ENCODE peak calls at places on chromosome 2, in four cellular contexts. I is K562, D is HCT116, Q is HepG2. M is an unnamed sample. For H3K4me1, the result is how much of the 10 kb centered on the place peaks cover.

GRCh38 chr2:43455735-43456642 is 139.8 kb downstream of the THADA start:
- DNase-seq in I (no peak), D (no peak), Q (peak), M (no peak)

GRCh38 chr2:228688007-228688645 is 506.6 kb upstream of the SPHKAP start:
- DNase-seq in I (no peak), D (no peak), Q (peak), M (no peak)

GRCh38 chr2:45886229-45886663 is 234.8 kb downstream of the PRKCE start:
- DNase-seq in I (no peak), D (no peak), Q (no peak), M (no peak)

GRCh38 chr2:9341351-9341887 is 81.9 kb downstream of the ITGB1BP1 start:
- DNase-seq in I (no peak), D (no peak), Q (no peak), M (no peak)

GRCh38 chr2:241184901-241185300 is 3.6 kb upstream of the ANO7 start:
- DNase-seq in I (no peak), D (no peak), Q (no peak), M (no peak)

GRCh38 chr2:150589760-150590159 is 102.3 kb upstream of the RND3 start:
- DNase-seq in I (no peak), D (no peak), Q (no peak), M (no peak)

GRCh38 chr2:213766465-213766891 is 482.2 kb downstream of the SPAG16 start:
- DNase-seq in I (no peak), D (no peak), Q (no peak), M (no peak)

GRCh38 chr2:128769457-128770142 is 450.9 kb upstream of the HS6ST1 start:
- DNase-seq in I (no peak), D (no peak), Q (no peak), M (no peak)

DNA sequence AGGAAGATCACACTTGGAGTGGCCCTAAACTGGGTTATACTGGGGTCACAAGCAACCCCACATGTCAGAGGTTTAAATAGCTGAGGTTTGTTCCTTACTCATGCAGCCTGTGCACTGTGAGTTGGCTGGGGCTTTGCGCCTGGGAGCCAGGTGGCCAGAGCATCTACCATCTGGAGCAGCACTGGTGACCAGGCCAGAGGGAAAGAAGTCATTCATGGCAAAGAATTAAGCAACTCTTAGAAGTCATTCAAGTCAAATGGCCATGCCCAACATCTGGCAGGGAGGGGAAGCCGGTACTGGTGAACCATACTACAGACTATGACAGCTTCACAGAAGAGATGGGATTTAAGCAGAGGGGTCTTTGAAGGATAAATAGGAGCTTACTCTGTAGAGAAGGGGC is 90.7 kb downstream of the POLR1A start:
- DNase-seq in I (no peak), D (no peak), Q (no peak), M (no peak)
- TF ChIP-seq TCF7L2 in I (no peak), D (no peak), Q (no peak), M (no peak)

GRCh38 chr2:226030369-226031077 is 631.0 kb downstream of the NYAP2 start:
- DNase-seq in I (no peak), D (peak), Q (peak), M (no peak)

GRCh38 chr2:226031962-226032441 is 632.5 kb downstream of the NYAP2 start:
- DNase-seq in I (no peak), D (no peak), Q (peak), M (no peak)

DNA sequence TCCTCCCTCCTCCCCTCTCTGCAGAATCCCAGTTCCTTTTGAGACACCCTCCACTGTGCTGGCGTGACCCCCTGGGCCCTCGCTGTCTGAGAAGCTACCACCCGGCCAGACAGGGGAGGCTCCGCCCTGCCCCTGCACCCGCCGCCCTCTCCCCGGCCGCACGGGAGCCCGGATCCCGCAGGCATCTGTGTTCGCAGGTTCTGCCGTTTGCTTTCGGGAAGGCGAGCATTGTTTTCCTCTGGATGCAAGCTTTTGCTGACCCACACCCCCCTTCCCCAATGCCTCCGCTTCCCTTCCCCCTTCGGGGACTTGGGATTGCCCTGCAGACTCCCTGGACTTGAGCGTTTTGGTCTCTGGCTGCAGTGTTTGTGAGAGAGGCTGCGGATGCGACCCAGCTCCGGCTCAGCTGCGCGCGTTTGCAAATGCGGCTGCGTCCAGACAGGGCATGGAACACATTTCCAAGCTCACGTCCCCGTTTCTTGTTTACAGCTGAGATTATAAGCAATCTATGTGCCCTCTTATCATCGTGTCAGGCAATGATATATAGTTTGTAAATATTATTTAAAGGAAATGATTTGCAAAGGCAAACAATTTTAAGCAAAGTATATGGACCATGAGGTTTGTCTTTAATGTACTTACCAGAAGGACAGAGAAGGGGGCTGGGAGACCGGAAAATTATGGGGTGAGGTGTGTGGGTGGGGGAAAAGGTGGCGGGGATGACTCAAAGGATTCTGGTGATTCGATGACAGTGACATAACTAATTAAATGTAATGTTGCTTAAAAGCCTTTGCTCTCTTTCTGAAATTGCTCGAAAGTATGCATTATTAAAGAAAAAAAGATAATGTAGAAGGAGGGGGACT is 631.8 kb downstream of the NYAP2 start:
- DNase-seq in I (no peak), D (peak), Q (peak), M (peak)
- TF ChIP-seq SIN3A in I (no peak), D (no peak), Q (peak), M (no peak)

DNA sequence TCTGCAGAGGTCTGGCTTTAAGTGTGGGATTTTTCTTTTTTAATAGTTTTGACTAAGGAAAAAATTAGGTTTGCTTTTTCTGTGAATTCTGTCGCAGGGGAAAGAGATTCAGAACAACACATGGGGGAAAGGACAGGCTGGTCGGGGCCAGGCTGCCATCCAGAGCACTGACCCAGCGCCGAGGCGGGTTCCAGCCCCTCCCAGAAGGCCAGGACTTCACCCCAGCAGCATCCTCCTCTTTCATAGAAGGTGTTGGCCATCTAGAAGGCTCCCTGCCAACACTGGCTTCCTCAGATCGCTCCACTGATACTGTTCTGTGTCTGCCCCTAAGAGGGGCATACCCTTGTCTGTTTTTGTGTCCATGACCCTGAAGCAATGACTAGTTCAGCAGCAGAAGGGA is 144.5 kb downstream of the HDAC4 start:
- DNase-seq in I (no peak), D (no peak), Q (no peak), M (no peak)
- H3K4me1 ChIP-seq in I (under half), D (half or more), Q (under half), M (under half)

DNA sequence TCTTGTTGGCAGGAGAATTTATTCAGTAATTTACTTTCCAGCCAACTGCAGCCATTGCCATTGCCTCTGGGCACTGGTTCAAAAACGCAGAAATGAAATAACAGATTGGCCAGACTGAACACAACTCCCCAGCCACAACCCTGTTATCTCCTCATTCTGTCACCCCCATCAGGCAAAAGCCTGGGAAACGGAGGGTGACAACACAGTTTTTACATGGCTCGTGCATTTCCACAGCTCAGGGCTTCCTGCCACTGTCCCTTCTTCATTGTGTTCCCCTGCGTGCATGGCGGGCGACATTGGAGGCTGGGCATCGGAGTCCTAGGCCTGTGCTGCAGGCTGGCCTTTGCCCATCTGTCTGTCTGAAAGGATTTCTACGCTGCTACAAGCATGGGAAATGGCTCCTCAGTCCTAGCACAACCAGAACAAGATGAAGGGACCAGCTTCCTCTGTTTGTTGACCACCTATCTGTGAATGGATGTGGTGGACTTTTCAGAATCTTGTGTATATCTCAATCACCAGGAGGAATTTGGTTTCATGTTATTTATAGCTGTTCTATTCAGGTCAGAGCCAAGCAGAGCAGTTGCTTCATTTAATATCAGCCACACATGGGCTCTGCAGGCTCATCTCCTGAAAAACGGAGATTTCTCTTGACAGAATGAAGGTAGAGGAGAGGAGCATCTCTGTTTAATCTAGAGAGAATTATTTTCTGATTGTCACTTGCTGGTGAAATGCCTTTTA is 107.0 kb downstream of the MGAT5 start:
- DNase-seq in I (no peak), D (no peak), Q (no peak), M (no peak)
- TF ChIP-seq TCF7L2 in I (no peak), D (no peak), Q (no peak), M (no peak)

DNA sequence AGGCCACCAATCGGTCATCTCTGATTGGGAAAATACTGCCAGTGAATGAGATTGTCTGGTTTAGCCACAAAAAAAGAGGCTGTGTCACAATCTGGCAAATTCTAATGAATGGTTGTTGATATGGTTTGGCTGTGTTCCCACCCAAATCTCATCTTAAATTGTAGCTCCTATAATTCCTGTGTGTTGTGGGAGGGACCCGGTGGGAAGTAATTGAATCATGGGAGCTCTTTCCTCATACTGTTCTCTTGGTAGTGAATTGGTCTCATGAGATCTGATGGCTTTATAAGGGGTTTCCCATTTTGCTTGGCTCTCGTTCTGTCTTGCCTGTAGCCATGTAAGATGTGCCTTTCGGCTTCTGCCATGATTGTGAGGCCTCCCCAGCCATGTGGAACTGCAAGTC is 838.3 kb downstream of the SLC4A3 start:
- DNase-seq in I (no peak), D (no peak), Q (no peak), M (no peak)
- TF ChIP-seq SIN3A in I (no peak), D (no peak), Q (no peak), M (no peak)

GRCh38 chr2:160380613-160381012 is 113.0 kb downstream of the RBMS1 start:
- DNase-seq in I (no peak), D (no peak), Q (no peak), M (no peak)

GRCh38 chr2:160381425-160381951 is 112.1 kb downstream of the RBMS1 start:
- DNase-seq in I (no peak), D (no peak), Q (no peak), M (no peak)

GRCh38 chr2:160379399-160379798 is 114.2 kb downstream of the RBMS1 start:
- DNase-seq in I (no peak), D (no peak), Q (no peak), M (no peak)

GRCh38 chr2:160377204-160377995 is 116.2 kb downstream of the RBMS1 start:
- DNase-seq in I (no peak), D (no peak), Q (no peak), M (no peak)

DNA sequence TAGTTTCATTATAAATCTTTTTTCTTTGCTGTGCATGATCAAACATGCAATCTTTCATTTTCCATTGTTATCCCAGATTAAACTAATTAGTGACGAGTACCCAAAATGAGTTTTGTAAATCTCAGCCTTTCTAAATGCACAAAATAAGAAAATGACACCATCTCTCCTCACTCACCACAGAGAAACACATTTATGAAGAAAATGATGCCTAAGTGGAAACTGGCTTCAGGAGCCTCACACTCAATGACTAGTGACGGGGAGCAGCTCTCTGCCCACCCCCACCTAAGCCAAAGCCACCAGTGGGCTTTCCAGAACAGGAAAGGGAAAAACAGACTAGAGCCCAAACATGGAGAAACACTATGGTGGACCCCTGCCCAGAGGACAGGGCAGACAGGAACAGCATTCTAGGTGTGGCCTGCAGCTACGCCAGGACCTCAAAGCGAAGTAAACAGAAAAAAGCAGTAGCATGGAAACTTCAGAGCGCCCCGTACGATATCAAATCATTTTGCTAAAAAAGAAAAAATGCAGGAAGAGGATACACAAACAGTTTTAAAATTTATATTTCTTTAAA is 113.5 kb downstream of the RBMS1 start:
- DNase-seq in I (no peak), D (no peak), Q (no peak), M (no peak)
- H3K4me1 ChIP-seq in I (under half), D (under half), Q (under half), M (under half)

DNA sequence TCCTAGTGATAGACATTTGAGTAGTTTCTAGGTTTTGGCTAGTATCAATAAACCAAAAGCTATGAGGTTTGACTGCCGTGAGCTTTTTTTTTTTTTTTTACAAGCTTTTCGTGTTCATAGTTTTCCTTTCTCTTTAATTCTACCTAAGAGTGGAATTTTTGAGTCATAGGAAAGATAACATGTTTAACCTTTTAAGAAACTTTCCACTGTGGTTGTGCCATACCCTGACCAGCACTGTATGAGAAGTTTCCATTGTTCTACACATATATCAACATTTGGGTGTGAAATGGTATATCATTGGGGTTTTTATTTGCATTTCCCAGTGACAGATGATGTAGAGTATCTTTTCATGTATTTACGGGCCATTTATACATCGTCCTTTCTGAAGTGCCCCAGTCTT is 31.7 kb downstream of the UBE2F start:
- DNase-seq in I (no peak), D (no peak), Q (peak), M (no peak)
- TF ChIP-seq TCF7L2 in I (no peak), D (no peak), Q (no peak), M (no peak)

GRCh38 chr2:216016581-216016980 is 3.2 kb upstream of the MREG start:
- DNase-seq in I (no peak), D (no peak), Q (no peak), M (no peak)
- TF ChIP-seq SIN3A in I (no peak), D (no peak), Q (no peak), M (no peak)

GRCh38 chr2:55025627-55026026 is 24.6 kb downstream of the RTN4 start:
- DNase-seq in I (no peak), D (no peak), Q (no peak), M (no peak)

GRCh38 chr2:55026202-55026601 is 24.0 kb downstream of the RTN4 start:
- DNase-seq in I (no peak), D (no peak), Q (peak), M (no peak)

GRCh38 chr2:55025082-55025481 is 25.2 kb downstream of the RTN4 start:
- DNase-seq in I (no peak), D (no peak), Q (no peak), M (no peak)

GRCh38 chr2:55019547-55020258 is 30.5 kb downstream of the RTN4 start:
- DNase-seq in I (no peak), D (no peak), Q (no peak), M (no peak)

DNA sequence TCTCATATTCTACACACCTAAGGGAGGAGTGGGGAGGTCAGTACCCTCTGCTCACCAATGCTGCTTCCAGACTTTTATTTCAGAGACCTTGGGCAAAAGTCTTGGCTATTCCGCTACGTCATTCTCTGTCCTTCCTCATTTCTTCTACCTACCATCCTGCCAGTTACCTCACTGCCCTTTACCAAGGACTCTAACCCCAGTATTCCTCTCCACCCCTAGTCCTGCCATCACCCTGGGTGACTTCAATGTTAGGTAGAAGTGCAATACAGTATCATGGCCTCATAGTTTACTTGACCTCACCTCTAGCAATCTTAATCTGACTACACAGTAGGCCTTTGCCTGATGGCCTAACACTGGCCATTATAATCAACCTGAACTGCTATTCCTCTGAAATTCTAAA is 27.8 kb downstream of the RTN4 start:
- DNase-seq in I (no peak), D (no peak), Q (no peak), M (no peak)
- H3K4me1 ChIP-seq in I (under half), D (under half), Q (half or more), M (half or more)

DNA sequence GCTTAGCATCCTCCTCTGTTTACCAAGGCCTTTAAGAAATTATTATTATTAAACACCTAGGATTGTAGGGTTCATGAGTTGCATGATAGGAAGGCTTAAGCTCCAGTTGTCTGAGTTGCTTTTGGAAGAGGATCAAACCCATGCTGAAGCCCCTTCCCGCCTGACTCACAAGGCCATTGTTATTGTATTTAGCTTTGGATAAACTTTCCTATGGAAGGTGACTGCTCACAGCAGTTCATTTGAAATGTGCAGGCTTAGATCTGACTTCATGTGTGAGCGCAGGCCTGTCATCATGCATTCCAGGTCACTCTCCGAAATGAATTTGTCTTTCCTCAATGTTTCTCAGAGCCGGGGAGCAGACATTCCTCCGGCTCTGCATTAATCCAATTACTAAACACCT is 120.0 kb downstream of the OSR1 start:
- DNase-seq in I (no peak), D (no peak), Q (no peak), M (no peak)
- TF ChIP-seq TCF7L2 in I (no peak), D (no peak), Q (no peak), M (no peak)

M was measured in Panc1.